ENCODE peak calls at places on chromosomes 7 and 10, in nine cellular contexts. One of them, this sample, is unnamed.

GRCh38 chr7:2541291-2542010 is 13.9 kb downstream of the BRAT1 start:
- DNase-seq in neuronal stem cell: no peak
- DNase-seq in memory B cell: no peak
- DNase-seq in COR-L47: no peak
- DNase-seq in IMR-90: no peak
- DNase-seq in HTR-8/SVneo: no peak
- DNase-seq in ureter: no peak
- DNase-seq in activated CD4-positive, CD25-positive, alpha-beta regulatory T cell treated with anti-CD3 and anti-CD28 coated beads, Interleukin-2, amount 50 U/mL, for 72 hours: no peak
- DNase-seq in CD8-positive, alpha-beta T cell: no peak
- DNase-seq in this sample: no peak

GRCh38 chr7:83201355-83201754 is 38.7 kb upstream of the PCLO start:
- DNase-seq in IMR-90: no peak
- DNase-seq in COR-L47: no peak
- DNase-seq in activated CD4-positive, CD25-positive, alpha-beta regulatory T cell treated with anti-CD3 and anti-CD28 coated beads, Interleukin-2, amount 50 U/mL, for 72 hours: no peak
- DNase-seq in neuronal stem cell: no peak
- DNase-seq in CD8-positive, alpha-beta T cell: no peak
- DNase-seq in memory B cell: no peak
- DNase-seq in HTR-8/SVneo: no peak
- DNase-seq in ureter: no peak
- DNase-seq in this sample: no peak

GRCh38 chr7:44979481-44980392 is 922 bp upstream of the MYO1G start:
- DNase-seq in memory B cell: no peak
- DNase-seq in neuronal stem cell: no peak
- DNase-seq in HTR-8/SVneo: no peak
- DNase-seq in ureter: no peak
- DNase-seq in COR-L47: no peak
- DNase-seq in IMR-90: no peak
- DNase-seq in CD8-positive, alpha-beta T cell: no peak
- DNase-seq in activated CD4-positive, CD25-positive, alpha-beta regulatory T cell treated with anti-CD3 and anti-CD28 coated beads, Interleukin-2, amount 50 U/mL, for 72 hours: no peak
- DNase-seq in this sample: no peak

GRCh38 chr7:29987821-29988317 is 1.7 kb downstream of the SCRN1 start:
- DNase-seq in neuronal stem cell: peak; percentile 31
- DNase-seq in ureter: no peak
- DNase-seq in COR-L47: no peak
- DNase-seq in memory B cell: no peak
- DNase-seq in HTR-8/SVneo: peak; percentile 89
- DNase-seq in activated CD4-positive, CD25-positive, alpha-beta regulatory T cell treated with anti-CD3 and anti-CD28 coated beads, Interleukin-2, amount 50 U/mL, for 72 hours: no peak
- DNase-seq in IMR-90: peak; percentile 88
- DNase-seq in CD8-positive, alpha-beta T cell: no peak
- DNase-seq in this sample: peak; percentile 93

GRCh38 chr10:99341860-99342517 is 12.8 kb downstream of the CNNM1 start:
- DNase-seq in HTR-8/SVneo: no peak
- DNase-seq in COR-L47: no peak
- DNase-seq in memory B cell: no peak
- DNase-seq in IMR-90: peak; percentile 45
- DNase-seq in ureter: no peak
- DNase-seq in activated CD4-positive, CD25-positive, alpha-beta regulatory T cell treated with anti-CD3 and anti-CD28 coated beads, Interleukin-2, amount 50 U/mL, for 72 hours: no peak
- DNase-seq in CD8-positive, alpha-beta T cell: no peak
- DNase-seq in neuronal stem cell: no peak
- DNase-seq in this sample: peak; percentile 63

GRCh38 chr7:113071465-113071864 is 15.2 kb downstream of the GPR85 start:
- DNase-seq in activated CD4-positive, CD25-positive, alpha-beta regulatory T cell treated with anti-CD3 and anti-CD28 coated beads, Interleukin-2, amount 50 U/mL, for 72 hours: no peak
- DNase-seq in CD8-positive, alpha-beta T cell: no peak
- DNase-seq in HTR-8/SVneo: no peak
- DNase-seq in memory B cell: no peak
- DNase-seq in COR-L47: no peak
- DNase-seq in ureter: no peak
- DNase-seq in neuronal stem cell: no peak
- DNase-seq in IMR-90: peak; percentile 33
- DNase-seq in this sample: no peak

GRCh38 chr7:149469806-149470205 is 8.9 kb upstream of the ZNF777 start:
- DNase-seq in HTR-8/SVneo: no peak
- DNase-seq in activated CD4-positive, CD25-positive, alpha-beta regulatory T cell treated with anti-CD3 and anti-CD28 coated beads, Interleukin-2, amount 50 U/mL, for 72 hours: no peak
- DNase-seq in COR-L47: no peak
- DNase-seq in ureter: peak; percentile 30
- DNase-seq in CD8-positive, alpha-beta T cell: no peak
- DNase-seq in memory B cell: no peak
- DNase-seq in neuronal stem cell: no peak
- DNase-seq in IMR-90: no peak
- DNase-seq in this sample: no peak

GRCh38 chr7:143485500-143485899 is 7.8 kb downstream of the TAS2R41 start:
- DNase-seq in HTR-8/SVneo: no peak
- DNase-seq in IMR-90: peak; percentile 54
- DNase-seq in COR-L47: no peak
- DNase-seq in ureter: no peak
- DNase-seq in neuronal stem cell: no peak
- DNase-seq in memory B cell: no peak
- DNase-seq in CD8-positive, alpha-beta T cell: no peak
- DNase-seq in activated CD4-positive, CD25-positive, alpha-beta regulatory T cell treated with anti-CD3 and anti-CD28 coated beads, Interleukin-2, amount 50 U/mL, for 72 hours: no peak
- DNase-seq in this sample: no peak

GRCh38 chr7:21330462-21331178 is 97.3 kb upstream of the SP4 start:
- DNase-seq in CD8-positive, alpha-beta T cell: no peak
- DNase-seq in neuronal stem cell: no peak
- DNase-seq in activated CD4-positive, CD25-positive, alpha-beta regulatory T cell treated with anti-CD3 and anti-CD28 coated beads, Interleukin-2, amount 50 U/mL, for 72 hours: no peak
- DNase-seq in COR-L47: no peak
- DNase-seq in ureter: no peak
- DNase-seq in HTR-8/SVneo: no peak
- DNase-seq in IMR-90: no peak
- DNase-seq in memory B cell: no peak
- DNase-seq in this sample: no peak

GRCh38 chr7:115779561-115779960 is 251.0 kb downstream of the TFEC start:
- DNase-seq in HTR-8/SVneo: no peak
- DNase-seq in IMR-90: peak; percentile 1
- DNase-seq in activated CD4-positive, CD25-positive, alpha-beta regulatory T cell treated with anti-CD3 and anti-CD28 coated beads, Interleukin-2, amount 50 U/mL, for 72 hours: no peak
- DNase-seq in COR-L47: no peak
- DNase-seq in memory B cell: no peak
- DNase-seq in CD8-positive, alpha-beta T cell: no peak
- DNase-seq in neuronal stem cell: no peak
- DNase-seq in ureter: no peak
- DNase-seq in this sample: no peak

GRCh38 chr7:70498633-70499032 is 633.3 kb upstream of the GALNT17 start:
- DNase-seq in HTR-8/SVneo: no peak
- DNase-seq in activated CD4-positive, CD25-positive, alpha-beta regulatory T cell treated with anti-CD3 and anti-CD28 coated beads, Interleukin-2, amount 50 U/mL, for 72 hours: no peak
- DNase-seq in neuronal stem cell: no peak
- DNase-seq in COR-L47: no peak
- DNase-seq in ureter: no peak
- DNase-seq in CD8-positive, alpha-beta T cell: no peak
- DNase-seq in IMR-90: no peak
- DNase-seq in memory B cell: no peak
- DNase-seq in this sample: no peak

GRCh38 chr10:17066801-17067200 is 62.8 kb downstream of the CUBN start:
- DNase-seq in COR-L47: no peak
- DNase-seq in CD8-positive, alpha-beta T cell: no peak
- DNase-seq in memory B cell: no peak
- DNase-seq in IMR-90: no peak
- DNase-seq in ureter: no peak
- DNase-seq in neuronal stem cell: no peak
- DNase-seq in activated CD4-positive, CD25-positive, alpha-beta regulatory T cell treated with anti-CD3 and anti-CD28 coated beads, Interleukin-2, amount 50 U/mL, for 72 hours: no peak
- DNase-seq in HTR-8/SVneo: no peak
- DNase-seq in this sample: no peak

GRCh38 chr7:5428470-5429252 is 5.0 kb upstream of the TNRC18 start:
- DNase-seq in memory B cell: no peak
- DNase-seq in COR-L47: peak; percentile 86
- DNase-seq in neuronal stem cell: no peak
- DNase-seq in ureter: peak; percentile 82
- DNase-seq in IMR-90: peak; percentile 90
- DNase-seq in CD8-positive, alpha-beta T cell: no peak
- DNase-seq in HTR-8/SVneo: peak; percentile 47
- DNase-seq in activated CD4-positive, CD25-positive, alpha-beta regulatory T cell treated with anti-CD3 and anti-CD28 coated beads, Interleukin-2, amount 50 U/mL, for 72 hours: no peak
- DNase-seq in this sample: peak; percentile 95

GRCh38 chr7:70614237-70614984 is 517.5 kb upstream of the GALNT17 start:
- DNase-seq in activated CD4-positive, CD25-positive, alpha-beta regulatory T cell treated with anti-CD3 and anti-CD28 coated beads, Interleukin-2, amount 50 U/mL, for 72 hours: no peak
- DNase-seq in CD8-positive, alpha-beta T cell: no peak
- DNase-seq in COR-L47: peak; percentile 97
- DNase-seq in IMR-90: peak; percentile 30
- DNase-seq in neuronal stem cell: no peak
- DNase-seq in memory B cell: no peak
- DNase-seq in ureter: peak; percentile 73
- DNase-seq in HTR-8/SVneo: no peak
- DNase-seq in this sample: peak; percentile 47

GRCh38 chr10:96285331-96285752 is 14.0 kb upstream of the BLNK start:
- DNase-seq in neuronal stem cell: no peak
- DNase-seq in activated CD4-positive, CD25-positive, alpha-beta regulatory T cell treated with anti-CD3 and anti-CD28 coated beads, Interleukin-2, amount 50 U/mL, for 72 hours: no peak
- DNase-seq in memory B cell: no peak
- DNase-seq in COR-L47: no peak
- DNase-seq in IMR-90: no peak
- DNase-seq in ureter: no peak
- DNase-seq in CD8-positive, alpha-beta T cell: no peak
- DNase-seq in HTR-8/SVneo: no peak
- DNase-seq in this sample: no peak

GRCh38 chr10:821322-821721 is 110.2 kb downstream of the LARP4B start:
- DNase-seq in neuronal stem cell: no peak
- DNase-seq in COR-L47: no peak
- DNase-seq in IMR-90: peak; percentile 10
- DNase-seq in ureter: no peak
- DNase-seq in HTR-8/SVneo: no peak
- DNase-seq in activated CD4-positive, CD25-positive, alpha-beta regulatory T cell treated with anti-CD3 and anti-CD28 coated beads, Interleukin-2, amount 50 U/mL, for 72 hours: no peak
- DNase-seq in CD8-positive, alpha-beta T cell: no peak
- DNase-seq in memory B cell: no peak
- DNase-seq in this sample: peak; percentile 32

GRCh38 chr7:121442845-121443244 is 46.7 kb upstream of the FAM3C start:
- DNase-seq in neuronal stem cell: no peak
- DNase-seq in COR-L47: no peak
- DNase-seq in memory B cell: no peak
- DNase-seq in HTR-8/SVneo: no peak
- DNase-seq in ureter: no peak
- DNase-seq in activated CD4-positive, CD25-positive, alpha-beta regulatory T cell treated with anti-CD3 and anti-CD28 coated beads, Interleukin-2, amount 50 U/mL, for 72 hours: no peak
- DNase-seq in CD8-positive, alpha-beta T cell: peak; percentile 14
- DNase-seq in IMR-90: no peak
- DNase-seq in this sample: no peak

GRCh38 chr7:922334-923107 is 32.0 kb downstream of the ADAP1 start:
- DNase-seq in HTR-8/SVneo: no peak
- DNase-seq in COR-L47: no peak
- DNase-seq in memory B cell: no peak
- DNase-seq in activated CD4-positive, CD25-positive, alpha-beta regulatory T cell treated with anti-CD3 and anti-CD28 coated beads, Interleukin-2, amount 50 U/mL, for 72 hours: peak; percentile 42
- DNase-seq in neuronal stem cell: no peak
- DNase-seq in IMR-90: no peak
- DNase-seq in CD8-positive, alpha-beta T cell: peak; percentile 47
- DNase-seq in ureter: peak; percentile 43
- DNase-seq in this sample: no peak

GRCh38 chr10:95415631-95416031 is 124.8 kb upstream of the PDLIM1 start:
- DNase-seq in CD8-positive, alpha-beta T cell: no peak
- DNase-seq in memory B cell: no peak
- DNase-seq in neuronal stem cell: no peak
- DNase-seq in activated CD4-positive, CD25-positive, alpha-beta regulatory T cell treated with anti-CD3 and anti-CD28 coated beads, Interleukin-2, amount 50 U/mL, for 72 hours: no peak
- DNase-seq in ureter: no peak
- DNase-seq in HTR-8/SVneo: no peak
- DNase-seq in COR-L47: no peak
- DNase-seq in IMR-90: no peak
- DNase-seq in this sample: no peak

GRCh38 chr10:70603439-70603778 is 868 bp upstream of the PRF1 start:
- DNase-seq in memory B cell: no peak
- DNase-seq in activated CD4-positive, CD25-positive, alpha-beta regulatory T cell treated with anti-CD3 and anti-CD28 coated beads, Interleukin-2, amount 50 U/mL, for 72 hours: no peak
- DNase-seq in IMR-90: no peak
- DNase-seq in ureter: no peak
- DNase-seq in neuronal stem cell: no peak
- DNase-seq in COR-L47: no peak
- DNase-seq in HTR-8/SVneo: no peak
- DNase-seq in CD8-positive, alpha-beta T cell: peak; percentile 64
- DNase-seq in this sample: no peak

GRCh38 chr10:112535432-112536038 is 88.5 kb downstream of the VTI1A start:
- DNase-seq in CD8-positive, alpha-beta T cell: no peak
- DNase-seq in COR-L47: no peak
- DNase-seq in ureter: no peak
- DNase-seq in activated CD4-positive, CD25-positive, alpha-beta regulatory T cell treated with anti-CD3 and anti-CD28 coated beads, Interleukin-2, amount 50 U/mL, for 72 hours: no peak
- DNase-seq in neuronal stem cell: no peak
- DNase-seq in HTR-8/SVneo: no peak
- DNase-seq in memory B cell: no peak
- DNase-seq in IMR-90: peak; percentile 7
- DNase-seq in this sample: peak; percentile 18

GRCh38 chr7:27547401-27547800 is 115.3 kb downstream of the HIBADH start:
- DNase-seq in memory B cell: no peak
- DNase-seq in CD8-positive, alpha-beta T cell: no peak
- DNase-seq in HTR-8/SVneo: no peak
- DNase-seq in COR-L47: no peak
- DNase-seq in IMR-90: peak; percentile 69
- DNase-seq in activated CD4-positive, CD25-positive, alpha-beta regulatory T cell treated with anti-CD3 and anti-CD28 coated beads, Interleukin-2, amount 50 U/mL, for 72 hours: no peak
- DNase-seq in neuronal stem cell: no peak
- DNase-seq in ureter: no peak
- DNase-seq in this sample: peak; percentile 21

GRCh38 chr7:31408120-31408729 is 67.7 kb upstream of the NEUROD6 start:
- DNase-seq in neuronal stem cell: no peak
- DNase-seq in memory B cell: no peak
- DNase-seq in ureter: no peak
- DNase-seq in COR-L47: peak; percentile 25
- DNase-seq in CD8-positive, alpha-beta T cell: no peak
- DNase-seq in IMR-90: peak; percentile 2
- DNase-seq in HTR-8/SVneo: no peak
- DNase-seq in activated CD4-positive, CD25-positive, alpha-beta regulatory T cell treated with anti-CD3 and anti-CD28 coated beads, Interleukin-2, amount 50 U/mL, for 72 hours: no peak
- DNase-seq in this sample: peak; percentile 58

GRCh38 chr10:69407621-69408301 is 9.0 kb downstream of the TACR2 start:
- DNase-seq in activated CD4-positive, CD25-positive, alpha-beta regulatory T cell treated with anti-CD3 and anti-CD28 coated beads, Interleukin-2, amount 50 U/mL, for 72 hours: no peak
- DNase-seq in CD8-positive, alpha-beta T cell: no peak
- DNase-seq in IMR-90: no peak
- DNase-seq in memory B cell: peak; percentile 16
- DNase-seq in HTR-8/SVneo: peak; percentile 48
- DNase-seq in COR-L47: no peak
- DNase-seq in ureter: no peak
- DNase-seq in neuronal stem cell: no peak
- DNase-seq in this sample: no peak

GRCh38 chr7:84144935-84145334 is 49.7 kb downstream of the SEMA3A start:
- DNase-seq in HTR-8/SVneo: no peak
- DNase-seq in ureter: no peak
- DNase-seq in memory B cell: no peak
- DNase-seq in neuronal stem cell: no peak
- DNase-seq in CD8-positive, alpha-beta T cell: no peak
- DNase-seq in activated CD4-positive, CD25-positive, alpha-beta regulatory T cell treated with anti-CD3 and anti-CD28 coated beads, Interleukin-2, amount 50 U/mL, for 72 hours: no peak
- DNase-seq in IMR-90: no peak
- DNase-seq in COR-L47: no peak
- DNase-seq in this sample: no peak

GRCh38 chr10:1293147-1293546 is 237.0 kb downstream of the WDR37 start:
- DNase-seq in CD8-positive, alpha-beta T cell: no peak
- DNase-seq in activated CD4-positive, CD25-positive, alpha-beta regulatory T cell treated with anti-CD3 and anti-CD28 coated beads, Interleukin-2, amount 50 U/mL, for 72 hours: no peak
- DNase-seq in COR-L47: no peak
- DNase-seq in memory B cell: no peak
- DNase-seq in ureter: no peak
- DNase-seq in IMR-90: no peak
- DNase-seq in neuronal stem cell: no peak
- DNase-seq in HTR-8/SVneo: no peak
- DNase-seq in this sample: peak; percentile 1

GRCh38 chr10:101693701-101694055 is 1.3 kb downstream of the FBXW4 start:
- DNase-seq in CD8-positive, alpha-beta T cell: no peak
- DNase-seq in IMR-90: peak; percentile 60
- DNase-seq in COR-L47: no peak
- DNase-seq in neuronal stem cell: no peak
- DNase-seq in HTR-8/SVneo: no peak
- DNase-seq in ureter: no peak
- DNase-seq in memory B cell: peak; percentile 17
- DNase-seq in activated CD4-positive, CD25-positive, alpha-beta regulatory T cell treated with anti-CD3 and anti-CD28 coated beads, Interleukin-2, amount 50 U/mL, for 72 hours: peak; percentile 35
- DNase-seq in this sample: peak; percentile 72

GRCh38 chr10:110074298-110074697 is 66.5 kb downstream of the ADD3 start:
- DNase-seq in IMR-90: no peak
- DNase-seq in neuronal stem cell: no peak
- DNase-seq in memory B cell: no peak
- DNase-seq in CD8-positive, alpha-beta T cell: no peak
- DNase-seq in activated CD4-positive, CD25-positive, alpha-beta regulatory T cell treated with anti-CD3 and anti-CD28 coated beads, Interleukin-2, amount 50 U/mL, for 72 hours: no peak
- DNase-seq in ureter: no peak
- DNase-seq in COR-L47: no peak
- DNase-seq in HTR-8/SVneo: no peak
- DNase-seq in this sample: no peak

GRCh38 chr7:89845952-89846351 is 308.3 kb upstream of the STEAP1 start:
- DNase-seq in neuronal stem cell: no peak
- DNase-seq in IMR-90: no peak
- DNase-seq in CD8-positive, alpha-beta T cell: no peak
- DNase-seq in memory B cell: no peak
- DNase-seq in ureter: no peak
- DNase-seq in COR-L47: no peak
- DNase-seq in HTR-8/SVneo: no peak
- DNase-seq in activated CD4-positive, CD25-positive, alpha-beta regulatory T cell treated with anti-CD3 and anti-CD28 coated beads, Interleukin-2, amount 50 U/mL, for 72 hours: no peak
- DNase-seq in this sample: no peak

GRCh38 chr10:113897693-113898618 is 43.5 kb downstream of the NHLRC2 start:
- DNase-seq in IMR-90: no peak
- DNase-seq in CD8-positive, alpha-beta T cell: no peak
- DNase-seq in HTR-8/SVneo: peak; percentile 5
- DNase-seq in neuronal stem cell: no peak
- DNase-seq in ureter: no peak
- DNase-seq in activated CD4-positive, CD25-positive, alpha-beta regulatory T cell treated with anti-CD3 and anti-CD28 coated beads, Interleukin-2, amount 50 U/mL, for 72 hours: no peak
- DNase-seq in COR-L47: no peak
- DNase-seq in memory B cell: no peak
- DNase-seq in this sample: no peak

This sample was measured in mesenchymal stem cell.